ENCODE peak calls at places on chromosomes 2 and 18, in five cellular contexts. K, I, S, W and G are unnamed samples.
A peak's percentile ranks its signal among the peaks of the same experiment; 100 is the strongest.

GRCh38 chr2:206989306-206989705 is 50.0 kb downstream of the CPO start:
- DNase-seq in W (peak; percentile 62), K (no peak), S (peak; percentile 37), I (peak; percentile 55), G (peak; percentile 43)

GRCh38 chr2:89833780-89834117 is 1142.3 kb downstream of the RPIA start:
- DNase-seq in I (no peak), K (peak; percentile 37), W (no peak), S (no peak), G (no peak)

GRCh38 chr2:101827246-101827645 is 129.7 kb downstream of the MAP4K4 start:
- DNase-seq in S (peak; percentile 89), W (peak; percentile 96), K (peak; percentile 98), I (peak; percentile 45), G (no peak)

GRCh38 chr2:53058526-53058925 is 709.1 kb upstream of the CHAC2 start:
- DNase-seq in K (peak; percentile 34), S (peak; percentile 42), I (no peak), W (peak; percentile 57), G (no peak)

GRCh38 chr2:173755798-173756197 is 209.4 kb downstream of the SP3 start:
- DNase-seq in W (no peak), S (no peak), I (no peak), K (no peak), G (no peak)

GRCh38 chr2:100239513-100240210 is 82.6 kb downstream of the LONRF2 start:
- DNase-seq in I (no peak), W (no peak), S (no peak), K (no peak), G (no peak)

GRCh38 chr2:97693476-97693875 is 19.9 kb upstream of the ZAP70 start:
- DNase-seq in I (no peak), W (peak; percentile 54), K (peak; percentile 51), S (peak; percentile 16), G (no peak)

GRCh38 chr2:178409261-178409660 is 41.7 kb downstream of the PRKRA start:
- DNase-seq in K (no peak), I (no peak), W (no peak), S (no peak), G (no peak)

GRCh38 chr2:150479075-150479915 is 8.2 kb downstream of the RND3 start:
- DNase-seq in W (peak; percentile 79), S (peak; percentile 72), I (no peak), K (peak; percentile 71), G (peak; percentile 38)

GRCh38 chr18:36685580-36685979 is 143.2 kb downstream of the TPGS2 start:
- DNase-seq in I (no peak), K (no peak), W (no peak), S (peak; percentile 50), G (no peak)

GRCh38 chr2:205030695-205031094 is 485.4 kb downstream of the PARD3B start:
- DNase-seq in W (no peak), K (peak; percentile 7), S (no peak), I (no peak), G (no peak)

GRCh38 chr18:50194623-50195532 is at the start of gene MYO5B:
- DNase-seq in K (no peak), W (no peak), I (peak; percentile 95), S (peak; percentile 5), G (peak; percentile 87)

GRCh38 chr2:190791347-190791982 is 89.2 kb upstream of the GLS start:
- DNase-seq in W (peak; percentile 71), K (peak; percentile 65), I (peak; percentile 43), S (peak; percentile 83), G (no peak)

GRCh38 chr2:183511154-183511553 is 386.9 kb downstream of the NUP35 start:
- DNase-seq in K (no peak), S (no peak), I (no peak), W (no peak), G (no peak)

GRCh38 chr2:237675326-237675725 is 47.9 kb downstream of the LRRFIP1 start:
- DNase-seq in K (no peak), S (no peak), I (no peak), W (no peak), G (no peak)

GRCh38 chr2:33030326-33030725 is 83.6 kb downstream of the LTBP1 start:
- DNase-seq in I (no peak), K (no peak), S (no peak), W (no peak), G (no peak)

GRCh38 chr2:97845818-97846217 is 132.4 kb downstream of the ZAP70 start:
- DNase-seq in I (no peak), S (no peak), K (no peak), W (no peak), G (no peak)

GRCh38 chr18:26956894-26957293 is 91.4 kb upstream of the AQP4 start:
- DNase-seq in I (no peak), S (no peak), W (no peak), K (no peak), G (no peak)

GRCh38 chr18:23580677-23581367 is 5.5 kb downstream of the NPC1 start:
- DNase-seq in K (peak; percentile 81), S (peak; percentile 89), W (peak; percentile 95), I (no peak), G (no peak)

GRCh38 chr2:231541605-231542509 is 11.6 kb upstream of the NMUR1 start:
- DNase-seq in I (no peak), K (no peak), W (peak; percentile 26), S (peak; percentile 30), G (no peak)

GRCh38 chr2:30780776-30781330 is 26.4 kb downstream of the CAPN13 start:
- DNase-seq in W (no peak), I (no peak), K (no peak), S (no peak), G (no peak)

GRCh38 chr2:217955881-217956493 is 46.8 kb downstream of the TNS1 start:
- DNase-seq in I (no peak), W (no peak), K (no peak), S (no peak), G (peak; percentile 16)

GRCh38 chr2:181782630-181783029 is 102.3 kb upstream of the NEUROD1 start:
- DNase-seq in K (no peak), W (no peak), I (no peak), S (no peak), G (peak; percentile 46)

GRCh38 chr2:97716695-97717617 is 3.6 kb downstream of the ZAP70 start:
- DNase-seq in I (no peak), W (no peak), S (no peak), K (no peak), G (no peak)